ENCODE peak calls at places on chromosomes 12 and 14, in seven cellular contexts. One of them, this sample, is unnamed.

GRCh38 chr14:98931911-98932310 is 340.1 kb downstream of the BCL11B start:
- DNase-seq in neural progenitor cell: no peak
- DNase-seq in Right ventricle myocardium superior: no peak
- DNase-seq in stimulated activated naive B cell treated with anti-CD40 and anti-IgM and Interleukin-4, amounts not matched to agents 10 μg/mL and 1 μg/mL and 100 μg/mL, for 72 hours: no peak
- DNase-seq in HFF-Myc: no peak
- DNase-seq in NAMALWA: no peak
- DNase-seq in activated CD4-positive, alpha-beta T cell treated with anti-CD3 and anti-CD28 coated beads, Interleukin-2, amount 50 U/mL, for 1 hour: peak
- DNase-seq in this sample: no peak

GRCh38 chr14:86450075-86450474 is 920.1 kb downstream of the FLRT2 start:
- DNase-seq in neural progenitor cell: no peak
- DNase-seq in NAMALWA: no peak
- DNase-seq in Right ventricle myocardium superior: no peak
- DNase-seq in activated CD4-positive, alpha-beta T cell treated with anti-CD3 and anti-CD28 coated beads, Interleukin-2, amount 50 U/mL, for 1 hour: no peak
- DNase-seq in HFF-Myc: peak
- DNase-seq in stimulated activated naive B cell treated with anti-CD40 and anti-IgM and Interleukin-4, amounts not matched to agents 10 μg/mL and 1 μg/mL and 100 μg/mL, for 72 hours: no peak
- DNase-seq in this sample: no peak

GRCh38 chr12:124774054-124774461 is 89.6 kb downstream of the SCARB1 start:
- DNase-seq in Right ventricle myocardium superior: no peak
- DNase-seq in stimulated activated naive B cell treated with anti-CD40 and anti-IgM and Interleukin-4, amounts not matched to agents 10 μg/mL and 1 μg/mL and 100 μg/mL, for 72 hours: peak
- DNase-seq in NAMALWA: peak
- DNase-seq in activated CD4-positive, alpha-beta T cell treated with anti-CD3 and anti-CD28 coated beads, Interleukin-2, amount 50 U/mL, for 1 hour: no peak
- DNase-seq in neural progenitor cell: no peak
- DNase-seq in HFF-Myc: no peak
- DNase-seq in this sample: no peak

GRCh38 chr12:103799504-103800251 is 41.4 kb downstream of the NT5DC3 start:
- DNase-seq in NAMALWA: no peak
- DNase-seq in HFF-Myc: no peak
- DNase-seq in stimulated activated naive B cell treated with anti-CD40 and anti-IgM and Interleukin-4, amounts not matched to agents 10 μg/mL and 1 μg/mL and 100 μg/mL, for 72 hours: no peak
- DNase-seq in activated CD4-positive, alpha-beta T cell treated with anti-CD3 and anti-CD28 coated beads, Interleukin-2, amount 50 U/mL, for 1 hour: no peak
- DNase-seq in neural progenitor cell: no peak
- DNase-seq in Right ventricle myocardium superior: no peak
- DNase-seq in this sample: no peak

GRCh38 chr12:111367661-111368221 is 1.2 kb downstream of the PHETA1 start:
- DNase-seq in stimulated activated naive B cell treated with anti-CD40 and anti-IgM and Interleukin-4, amounts not matched to agents 10 μg/mL and 1 μg/mL and 100 μg/mL, for 72 hours: no peak
- DNase-seq in neural progenitor cell: no peak
- DNase-seq in activated CD4-positive, alpha-beta T cell treated with anti-CD3 and anti-CD28 coated beads, Interleukin-2, amount 50 U/mL, for 1 hour: no peak
- DNase-seq in Right ventricle myocardium superior: peak
- DNase-seq in NAMALWA: no peak
- DNase-seq in HFF-Myc: no peak
- DNase-seq in this sample: no peak

GRCh38 chr12:19546027-19546426 is 106.7 kb downstream of the AEBP2 start:
- DNase-seq in NAMALWA: no peak
- DNase-seq in neural progenitor cell: no peak
- DNase-seq in stimulated activated naive B cell treated with anti-CD40 and anti-IgM and Interleukin-4, amounts not matched to agents 10 μg/mL and 1 μg/mL and 100 μg/mL, for 72 hours: no peak
- DNase-seq in HFF-Myc: no peak
- DNase-seq in activated CD4-positive, alpha-beta T cell treated with anti-CD3 and anti-CD28 coated beads, Interleukin-2, amount 50 U/mL, for 1 hour: no peak
- DNase-seq in Right ventricle myocardium superior: no peak
- DNase-seq in this sample: no peak

GRCh38 chr14:79542121-79542520 is 669.2 kb downstream of the DIO2 start:
- DNase-seq in neural progenitor cell: no peak
- DNase-seq in stimulated activated naive B cell treated with anti-CD40 and anti-IgM and Interleukin-4, amounts not matched to agents 10 μg/mL and 1 μg/mL and 100 μg/mL, for 72 hours: no peak
- DNase-seq in activated CD4-positive, alpha-beta T cell treated with anti-CD3 and anti-CD28 coated beads, Interleukin-2, amount 50 U/mL, for 1 hour: no peak
- DNase-seq in NAMALWA: no peak
- DNase-seq in HFF-Myc: no peak
- DNase-seq in Right ventricle myocardium superior: no peak
- DNase-seq in this sample: no peak

GRCh38 chr12:131390408-131391100 is 320.3 kb upstream of the SFSWAP start:
- DNase-seq in NAMALWA: peak
- DNase-seq in activated CD4-positive, alpha-beta T cell treated with anti-CD3 and anti-CD28 coated beads, Interleukin-2, amount 50 U/mL, for 1 hour: no peak
- DNase-seq in stimulated activated naive B cell treated with anti-CD40 and anti-IgM and Interleukin-4, amounts not matched to agents 10 μg/mL and 1 μg/mL and 100 μg/mL, for 72 hours: no peak
- DNase-seq in neural progenitor cell: peak
- DNase-seq in HFF-Myc: no peak
- DNase-seq in Right ventricle myocardium superior: no peak
- DNase-seq in this sample: peak

GRCh38 chr14:58638231-58639205 is 756 bp downstream of the DACT1 start:
- DNase-seq in NAMALWA: no peak
- DNase-seq in HFF-Myc: no peak
- DNase-seq in activated CD4-positive, alpha-beta T cell treated with anti-CD3 and anti-CD28 coated beads, Interleukin-2, amount 50 U/mL, for 1 hour: peak
- DNase-seq in stimulated activated naive B cell treated with anti-CD40 and anti-IgM and Interleukin-4, amounts not matched to agents 10 μg/mL and 1 μg/mL and 100 μg/mL, for 72 hours: peak
- DNase-seq in neural progenitor cell: peak
- DNase-seq in Right ventricle myocardium superior: no peak
- DNase-seq in this sample: peak

GRCh38 chr12:21823581-21823980 is 49.1 kb upstream of the KCNJ8 start:
- DNase-seq in NAMALWA: no peak
- DNase-seq in Right ventricle myocardium superior: peak
- DNase-seq in activated CD4-positive, alpha-beta T cell treated with anti-CD3 and anti-CD28 coated beads, Interleukin-2, amount 50 U/mL, for 1 hour: no peak
- DNase-seq in neural progenitor cell: no peak
- DNase-seq in HFF-Myc: no peak
- DNase-seq in stimulated activated naive B cell treated with anti-CD40 and anti-IgM and Interleukin-4, amounts not matched to agents 10 μg/mL and 1 μg/mL and 100 μg/mL, for 72 hours: no peak
- DNase-seq in this sample: no peak

GRCh38 chr12:92036771-92037453 is 108.7 kb downstream of the BTG1 start:
- DNase-seq in HFF-Myc: peak
- DNase-seq in NAMALWA: no peak
- DNase-seq in activated CD4-positive, alpha-beta T cell treated with anti-CD3 and anti-CD28 coated beads, Interleukin-2, amount 50 U/mL, for 1 hour: no peak
- DNase-seq in neural progenitor cell: no peak
- DNase-seq in stimulated activated naive B cell treated with anti-CD40 and anti-IgM and Interleukin-4, amounts not matched to agents 10 μg/mL and 1 μg/mL and 100 μg/mL, for 72 hours: no peak
- DNase-seq in Right ventricle myocardium superior: no peak
- DNase-seq in this sample: no peak

GRCh38 chr14:65211341-65211987 is 109.1 kb upstream of the MAX start:
- DNase-seq in stimulated activated naive B cell treated with anti-CD40 and anti-IgM and Interleukin-4, amounts not matched to agents 10 μg/mL and 1 μg/mL and 100 μg/mL, for 72 hours: no peak
- DNase-seq in activated CD4-positive, alpha-beta T cell treated with anti-CD3 and anti-CD28 coated beads, Interleukin-2, amount 50 U/mL, for 1 hour: no peak
- DNase-seq in HFF-Myc: no peak
- DNase-seq in neural progenitor cell: no peak
- DNase-seq in Right ventricle myocardium superior: no peak
- DNase-seq in NAMALWA: no peak
- DNase-seq in this sample: no peak

GRCh38 chr12:6116481-6117021 is 7.9 kb downstream of the VWF start:
- DNase-seq in activated CD4-positive, alpha-beta T cell treated with anti-CD3 and anti-CD28 coated beads, Interleukin-2, amount 50 U/mL, for 1 hour: no peak
- DNase-seq in stimulated activated naive B cell treated with anti-CD40 and anti-IgM and Interleukin-4, amounts not matched to agents 10 μg/mL and 1 μg/mL and 100 μg/mL, for 72 hours: no peak
- DNase-seq in Right ventricle myocardium superior: no peak
- DNase-seq in NAMALWA: no peak
- DNase-seq in HFF-Myc: no peak
- DNase-seq in neural progenitor cell: no peak
- DNase-seq in this sample: no peak

GRCh38 chr12:92261071-92261470 is 115.4 kb upstream of the BTG1 start:
- DNase-seq in Right ventricle myocardium superior: no peak
- DNase-seq in activated CD4-positive, alpha-beta T cell treated with anti-CD3 and anti-CD28 coated beads, Interleukin-2, amount 50 U/mL, for 1 hour: no peak
- DNase-seq in stimulated activated naive B cell treated with anti-CD40 and anti-IgM and Interleukin-4, amounts not matched to agents 10 μg/mL and 1 μg/mL and 100 μg/mL, for 72 hours: no peak
- DNase-seq in neural progenitor cell: no peak
- DNase-seq in HFF-Myc: no peak
- DNase-seq in NAMALWA: no peak
- DNase-seq in this sample: no peak

GRCh38 chr12:55051197-55051920 is 31.6 kb downstream of the NEUROD4 start:
- DNase-seq in stimulated activated naive B cell treated with anti-CD40 and anti-IgM and Interleukin-4, amounts not matched to agents 10 μg/mL and 1 μg/mL and 100 μg/mL, for 72 hours: no peak
- DNase-seq in neural progenitor cell: no peak
- DNase-seq in activated CD4-positive, alpha-beta T cell treated with anti-CD3 and anti-CD28 coated beads, Interleukin-2, amount 50 U/mL, for 1 hour: no peak
- DNase-seq in NAMALWA: no peak
- DNase-seq in HFF-Myc: no peak
- DNase-seq in Right ventricle myocardium superior: no peak
- DNase-seq in this sample: no peak

GRCh38 chr14:20732477-20732876 is 13.2 kb upstream of the EDDM3A start:
- DNase-seq in HFF-Myc: no peak
- DNase-seq in Right ventricle myocardium superior: no peak
- DNase-seq in neural progenitor cell: no peak
- DNase-seq in stimulated activated naive B cell treated with anti-CD40 and anti-IgM and Interleukin-4, amounts not matched to agents 10 μg/mL and 1 μg/mL and 100 μg/mL, for 72 hours: no peak
- DNase-seq in activated CD4-positive, alpha-beta T cell treated with anti-CD3 and anti-CD28 coated beads, Interleukin-2, amount 50 U/mL, for 1 hour: no peak
- DNase-seq in NAMALWA: no peak
- DNase-seq in this sample: no peak